ENCODE peak calls at places on chromosomes 11 and 22, in six cellular contexts. S is left lung, T is neural progenitor cell, Y is sigmoid colon, L is cardiac muscle cell, P is fibroblast of villous mesenchyme. O is an unnamed sample.
A peak's percentile ranks its signal among the peaks of the same experiment; 100 is the strongest.

GRCh38 chr11:5610446-5610845 is 14.0 kb downstream of the TRIM6 start:
- DNase-seq in S (no peak), T (no peak), Y (no peak), L (no peak), P (no peak), O (no peak)

GRCh38 chr22:27438271-27438980 is 363.1 kb downstream of the MN1 start:
- DNase-seq in S (no peak), T (peak; percentile 92), Y (peak; percentile 76), L (peak; percentile 63), P (no peak), O (peak; percentile 53)

GRCh38 chr11:19498986-19499669 is 213.5 kb upstream of the NAV2 start:
- DNase-seq in S (no peak), T (no peak), Y (no peak), L (peak; percentile 26), P (peak; percentile 17), O (peak; percentile 30)

GRCh38 chr11:78654071-78654470 is 79.4 kb upstream of the NARS2 start:
- DNase-seq in S (no peak), T (peak; percentile 75), Y (no peak), L (no peak), P (no peak), O (no peak)

GRCh38 chr11:65649656-65650546 is 12.0 kb downstream of the SIPA1 start:
- DNase-seq in S (peak; percentile 33), T (no peak), Y (no peak), L (no peak), P (no peak), O (no peak)

GRCh38 chr11:129013737-129014475 is 71.2 kb upstream of the TP53AIP1 start:
- DNase-seq in S (no peak), T (no peak), Y (no peak), L (no peak), P (peak; percentile 51), O (no peak)

GRCh38 chr22:19879996-19880785 is 25.5 kb upstream of the GNB1L start:
- DNase-seq in S (peak; percentile 32), T (no peak), Y (peak; percentile 56), L (no peak), P (no peak), O (no peak)

GRCh38 chr11:65454311-65454695 is 31.7 kb downstream of the NEAT1 start:
- DNase-seq in S (peak; percentile 33), T (no peak), Y (peak; percentile 68), L (peak; percentile 40), P (peak; percentile 59), O (peak; percentile 48)

GRCh38 chr11:80727315-80727714 is 1286.5 kb upstream of the TENM4 start:
- DNase-seq in S (no peak), T (peak; percentile 60), Y (no peak), L (peak; percentile 41), P (peak; percentile 4), O (peak; percentile 58)
- TF ChIP-seq CTCF in S (no peak), T (peak; percentile 60), Y (no peak), L (peak; percentile 43), P (peak; percentile 22), O (peak; percentile 43)

DNA sequence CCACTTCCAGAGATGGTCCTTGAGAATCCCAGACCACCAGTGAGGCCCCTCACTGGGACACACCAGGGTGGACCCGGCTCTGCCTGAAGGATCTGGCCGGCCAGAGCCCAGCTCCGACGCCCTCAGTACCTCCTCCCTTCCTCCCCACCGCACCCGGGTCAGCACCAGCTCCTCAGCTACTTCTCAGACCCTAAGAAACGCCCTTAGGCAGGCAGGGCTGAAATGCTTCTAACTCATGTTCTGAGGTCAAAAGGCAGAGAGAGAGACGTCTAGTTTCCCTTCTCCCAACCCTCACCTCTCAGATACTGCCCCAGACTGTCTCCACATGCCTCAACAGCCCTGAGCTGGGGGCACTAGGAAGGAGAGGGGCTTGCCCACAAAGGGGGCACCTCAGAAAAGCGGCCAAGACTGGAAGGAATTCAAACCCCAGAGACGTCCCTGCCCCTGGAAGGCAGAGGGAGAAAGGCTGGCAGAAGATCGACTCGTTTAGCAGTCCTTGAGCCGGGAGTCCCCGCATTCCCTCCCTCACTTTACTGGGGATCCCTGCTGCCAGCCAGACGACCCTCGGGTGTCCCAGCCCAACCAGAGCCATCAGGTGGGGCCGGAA is 539 bp downstream of the USH1C start:
- DNase-seq in S (no peak), T (no peak), Y (no peak), L (no peak), P (no peak), O (no peak)
- H3K4me3 ChIP-seq in S (no peak overlapping the region), T (peak overlapping the region; percentile 46), Y (peak overlapping the region; percentile 21), L (no peak overlapping the region), P (no peak overlapping the region), O (no peak overlapping the region)

GRCh38 chr11:32809313-32809712 is 14.9 kb upstream of the CCDC73 start:
- DNase-seq in S (peak; percentile 68), T (peak; percentile 83), Y (peak; percentile 70), L (peak; percentile 87), P (peak; percentile 79), O (peak; percentile 81)
- TF ChIP-seq CTCF in S (peak; percentile 71), T (peak; percentile 93), Y (no peak), L (peak; percentile 89), P (peak; percentile 92), O (peak; percentile 89)

DNA sequence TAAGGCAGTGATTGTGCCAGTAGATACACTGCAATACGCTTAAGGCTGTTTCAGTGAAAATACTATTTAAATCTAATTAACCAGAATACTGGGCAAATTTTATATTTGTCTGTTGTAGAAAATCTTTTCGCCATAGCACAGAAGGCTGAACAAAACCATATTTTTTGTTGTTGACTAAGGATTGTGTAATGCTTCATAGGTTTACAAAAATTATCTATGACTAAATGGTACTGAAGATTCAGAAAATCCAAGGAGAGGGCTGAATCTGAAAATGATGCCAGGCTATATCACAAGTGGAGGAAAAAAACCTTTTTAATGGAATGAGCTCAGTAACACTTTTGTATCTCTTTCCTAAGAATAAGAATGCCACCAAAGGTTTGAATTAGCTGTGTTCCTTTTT is 2.8 kb downstream of the ATL3 start:
- DNase-seq in S (no peak), T (no peak), Y (no peak), L (no peak), P (no peak), O (no peak)
- H3K4me3 ChIP-seq in S (no peak overlapping the region), T (no peak overlapping the region), Y (no peak overlapping the region), L (no peak overlapping the region), P (peak overlapping the region; percentile 10), O (no peak overlapping the region)

GRCh38 chr22:43393132-43393844 is 18.5 kb upstream of the MPPED1 start:
- DNase-seq in S (no peak), T (peak; percentile 40), Y (no peak), L (no peak), P (no peak), O (no peak)
- TF ChIP-seq CTCF in S (no peak), T (no peak), Y (no peak), L (no peak), P (no peak), O (no peak)

GRCh38 chr11:45806072-45806933 is 1.4 kb downstream of the SLC35C1 start:
- DNase-seq in S (no peak), T (no peak), Y (no peak), L (no peak), P (no peak), O (peak; percentile 7)

GRCh38 chr11:45804806-45805304 is at the start of gene SLC35C1:
- DNase-seq in S (peak; percentile 98), T (peak; percentile 99), Y (peak; percentile 99), L (peak; percentile 96), P (peak; percentile 95), O (peak; percentile 96)

GRCh38 chr11:45805305-45806071 is 539 bp downstream of the SLC35C1 start:
- DNase-seq in S (peak; percentile 62), T (peak; percentile 70), Y (peak; percentile 77), L (peak; percentile 67), P (peak; percentile 70), O (peak; percentile 66)

GRCh38 chr11:45807792-45808238 is 2.9 kb downstream of the SLC35C1 start:
- DNase-seq in S (no peak), T (no peak), Y (peak; percentile 42), L (no peak), P (no peak), O (no peak)

GRCh38 chr11:45806937-45807791 is 2.2 kb downstream of the SLC35C1 start:
- DNase-seq in S (no peak), T (no peak), Y (peak; percentile 28), L (no peak), P (no peak), O (no peak)
- H3K4me3 ChIP-seq in S (no peak overlapping the region), T (no peak overlapping the region), Y (peak overlapping the region; percentile 2), L (no peak overlapping the region), P (peak overlapping the region; percentile 68), O (peak overlapping the region; percentile 2)

DNA sequence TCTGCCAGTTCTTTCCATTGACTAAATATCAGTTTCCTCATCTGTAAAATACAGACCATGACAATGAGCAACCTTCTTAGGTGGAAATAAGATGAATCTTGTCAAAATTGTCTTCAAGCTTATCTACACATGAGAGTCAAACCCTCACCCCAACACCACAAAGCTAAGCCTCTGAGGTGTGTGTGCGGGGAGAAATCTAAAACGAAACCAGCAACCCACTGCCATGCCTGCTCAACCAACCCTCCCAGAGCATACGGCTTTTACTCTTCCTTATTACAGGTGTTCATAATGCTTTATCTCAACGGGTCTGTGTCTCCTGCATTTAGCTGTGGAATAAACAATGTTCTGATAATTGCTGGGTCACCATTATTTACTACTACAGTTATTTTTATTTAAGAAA is 235.4 kb downstream of the KIRREL3 start:
- DNase-seq in S (no peak), T (no peak), Y (no peak), L (no peak), P (no peak), O (no peak)
- TF ChIP-seq CTCF in S (no peak), T (no peak), Y (no peak), L (no peak), P (no peak), O (no peak)

GRCh38 chr22:39466228-39467006 is 9.6 kb downstream of the MGAT3 start:
- DNase-seq in S (no peak), T (no peak), Y (no peak), L (peak; percentile 26), P (peak; percentile 48), O (no peak)
- H3K4me3 ChIP-seq in S (no peak overlapping the region), T (no peak overlapping the region), Y (no peak overlapping the region), L (no peak overlapping the region), P (no peak overlapping the region), O (no peak overlapping the region)

GRCh38 chr11:763073-763463 is 14.2 kb downstream of the GATD1 start:
- DNase-seq in S (no peak), T (no peak), Y (no peak), L (no peak), P (no peak), O (no peak)
- TF ChIP-seq CTCF in S (no peak), T (no peak), Y (no peak), L (no peak), P (no peak), O (no peak)

GRCh38 chr11:123653405-123653996 is 923 bp downstream of the SCN3B start:
- DNase-seq in S (no peak), T (no peak), Y (no peak), L (no peak), P (no peak), O (no peak)
- H3K4me3 ChIP-seq in S (peak overlapping the region; percentile 52), T (peak overlapping the region; percentile 68), Y (peak overlapping the region; percentile 57), L (peak overlapping the region; percentile 51), P (peak overlapping the region; percentile 67), O (peak overlapping the region; percentile 66)

O was measured in cardiac fibroblast.